ENCODE peak calls at places on chromosomes 12 and 14, in six cellular contexts. M is fibroblast of lung, K is endodermal cell, T is tibial nerve, V is OCI-LY7, H is sigmoid colon. N is an unnamed sample.

GRCh38 chr12:65015850-65016249 is 105.3 kb downstream of the WIF1 start:
- DNase-seq in H (no peak), K (no peak), T (no peak), M (no peak), V (no peak), N (no peak)

GRCh38 chr14:105119410-105120025 is 49.1 kb downstream of the JAG2 start:
- DNase-seq in H (no peak), V (no peak), T (no peak), M (no peak), K (peak; percentile 29), N (no peak)

GRCh38 chr12:15289192-15289591 is 33.1 kb upstream of the PTPRO start:
- DNase-seq in V (no peak), H (no peak), K (no peak), T (no peak), M (no peak), N (no peak)

GRCh38 chr12:57810450-57810849 is 8.1 kb downstream of the AVIL start:
- DNase-seq in K (no peak), V (no peak), H (no peak), T (no peak), M (peak; percentile 35), N (no peak)

GRCh38 chr12:104213952-104214351 is 1.6 kb upstream of the TXNRD1 start:
- DNase-seq in M (peak; percentile 91), T (no peak), H (no peak), K (no peak), V (no peak), N (peak; percentile 98)

GRCh38 chr12:9391751-9392240 is 183.6 kb upstream of the PZP start:
- DNase-seq in K (peak; percentile 44), T (no peak), M (no peak), H (no peak), V (no peak), N (no peak)

GRCh38 chr12:125633686-125634085 is 568.5 kb downstream of the AACS start:
- DNase-seq in H (no peak), T (no peak), K (peak; percentile 68), V (no peak), M (no peak), N (no peak)

GRCh38 chr12:122846622-122847515 is 11.6 kb downstream of the HIP1R start:
- DNase-seq in K (peak; percentile 51), V (no peak), H (no peak), T (no peak), M (no peak), N (no peak)

GRCh38 chr12:68428724-68429580 is 96.8 kb upstream of the MDM1 start:
- DNase-seq in V (no peak), H (no peak), M (no peak), K (no peak), T (no peak), N (no peak)

GRCh38 chr12:68113644-68114043 is 45.9 kb downstream of the IFNG start:
- DNase-seq in V (peak; percentile 22), K (peak; percentile 89), M (no peak), H (no peak), T (no peak), N (no peak)

GRCh38 chr12:120100630-120101029 is 15.9 kb downstream of the RAB35 start:
- DNase-seq in H (peak; percentile 92), M (peak; percentile 81), K (no peak), T (peak; percentile 37), V (no peak), N (no peak)

GRCh38 chr12:62698701-62699101 is 232.1 kb downstream of the MON2 start:
- DNase-seq in H (no peak), T (no peak), M (peak; percentile 54), K (no peak), V (no peak), N (no peak)

GRCh38 chr14:22973217-22974032 is 8.9 kb downstream of the AJUBA start:
- DNase-seq in K (peak; percentile 80), H (no peak), T (no peak), M (peak; percentile 78), V (peak; percentile 65), N (no peak)

GRCh38 chr12:108299516-108299915 is 39.6 kb downstream of the CMKLR1 start:
- DNase-seq in T (no peak), K (no peak), M (no peak), V (no peak), H (peak; percentile 50), N (no peak)

GRCh38 chr14:86654558-86655184 is 1124.7 kb downstream of the FLRT2 start:
- DNase-seq in T (peak; percentile 33), H (no peak), K (peak; percentile 91), M (peak; percentile 47), V (peak; percentile 49), N (no peak)

GRCh38 chr14:76742961-76743360 is 18.3 kb upstream of the VASH1 start:
- DNase-seq in K (peak; percentile 70), H (no peak), T (no peak), V (no peak), M (no peak), N (no peak)

GRCh38 chr12:131353376-131353775 is 357.5 kb upstream of the SFSWAP start:
- DNase-seq in T (no peak), M (no peak), K (no peak), V (no peak), H (no peak), N (no peak)
- H3K4me3 ChIP-seq in T (no peak overlapping the region), M (no peak overlapping the region), K (no peak overlapping the region), V (no peak overlapping the region), H (no peak overlapping the region), N (no peak overlapping the region)

GRCh38 chr12:31491395-31491794 is 99.5 kb downstream of the DENND5B start:
- DNase-seq in T (no peak), M (no peak), K (no peak), H (no peak), V (no peak), N (no peak)

GRCh38 chr12:31491819-31492598 is 98.9 kb downstream of the DENND5B start:
- DNase-seq in T (no peak), K (no peak), H (no peak), M (peak; percentile 81), V (no peak), N (peak; percentile 86)

GRCh38 chr12:31496257-31496656 is 94.7 kb downstream of the DENND5B start:
- DNase-seq in V (no peak), M (no peak), H (no peak), T (no peak), K (no peak), N (no peak)

GRCh38 chr12:31492599-31493196 is 98.2 kb downstream of the DENND5B start:
- DNase-seq in T (no peak), K (no peak), M (no peak), H (no peak), V (no peak), N (no peak)

GRCh38 chr12:31494455-31494854 is 96.5 kb downstream of the DENND5B start:
- DNase-seq in M (no peak), V (no peak), K (no peak), T (no peak), H (no peak), N (no peak)
- H3K36me3 ChIP-seq in M (no peaks in the 10 kb centered on the region), V (peaks cover 72% of the 10 kb centered on the region), K (peaks cover 22% of the 10 kb centered on the region), T (no peaks in the 10 kb centered on the region), H (no peaks in the 10 kb centered on the region), N (no peaks in the 10 kb centered on the region)

GRCh38 chr14:94622653-94623421 is 10.6 kb downstream of the SERPINA3 start:
- DNase-seq in H (peak; percentile 25), T (no peak), V (no peak), M (no peak), K (no peak), N (no peak)

GRCh38 chr14:94621358-94622134 is 9.4 kb downstream of the SERPINA3 start:
- DNase-seq in K (no peak), H (peak; percentile 50), M (no peak), V (no peak), T (no peak), N (no peak)

GRCh38 chr14:94624537-94625352 is 12.6 kb downstream of the SERPINA3 start:
- DNase-seq in H (peak; percentile 17), K (no peak), T (no peak), V (no peak), M (no peak), N (no peak)

GRCh38 chr14:94623856-94624499 is 11.8 kb downstream of the SERPINA3 start:
- DNase-seq in K (no peak), H (peak; percentile 54), T (no peak), V (no peak), M (no peak), N (no peak)

DNA sequence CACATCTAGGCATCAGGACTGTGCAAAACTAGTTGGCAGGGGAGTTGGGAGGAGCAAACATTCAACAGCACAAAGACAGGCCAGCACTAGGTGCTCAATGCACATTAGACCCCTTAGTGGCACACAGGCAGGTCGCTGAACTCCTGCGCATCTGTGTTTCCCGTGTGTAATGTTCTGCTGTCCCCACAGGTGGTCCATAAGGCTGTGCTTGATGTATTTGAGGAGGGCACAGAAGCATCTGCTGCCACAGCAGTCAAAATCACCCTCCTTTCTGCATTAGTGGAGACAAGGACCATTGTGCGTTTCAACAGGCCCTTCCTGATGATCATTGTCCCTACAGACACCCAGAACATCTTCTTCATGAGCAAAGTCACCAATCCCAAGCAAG is 11.2 kb downstream of the SERPINA3 start:
- DNase-seq in H (peak; percentile 5), T (no peak), K (no peak), V (no peak), M (no peak), N (no peak)
- TF ChIP-seq CTCF in H (no peak), T (no peak), K (no peak), V (no peak), M (no peak), N (no peak)

GRCh38 chr12:54355104-54355815 is 9.0 kb downstream of the GPR84 start:
- DNase-seq in H (no peak), T (no peak), V (no peak), M (no peak), K (peak; percentile 72), N (no peak)

GRCh38 chr12:54352022-54352531 is 12.2 kb downstream of the GPR84 start:
- DNase-seq in K (peak; percentile 93), V (no peak), M (peak; percentile 62), T (no peak), H (peak; percentile 92), N (no peak)

GRCh38 chr12:54356228-54356627 is 8.1 kb downstream of the GPR84 start:
- DNase-seq in M (no peak), V (no peak), T (no peak), H (no peak), K (no peak), N (no peak)

GRCh38 chr12:54350743-54351142 is 13.5 kb downstream of the GPR84 start:
- DNase-seq in M (no peak), T (no peak), K (no peak), V (no peak), H (no peak), N (no peak)

DNA sequence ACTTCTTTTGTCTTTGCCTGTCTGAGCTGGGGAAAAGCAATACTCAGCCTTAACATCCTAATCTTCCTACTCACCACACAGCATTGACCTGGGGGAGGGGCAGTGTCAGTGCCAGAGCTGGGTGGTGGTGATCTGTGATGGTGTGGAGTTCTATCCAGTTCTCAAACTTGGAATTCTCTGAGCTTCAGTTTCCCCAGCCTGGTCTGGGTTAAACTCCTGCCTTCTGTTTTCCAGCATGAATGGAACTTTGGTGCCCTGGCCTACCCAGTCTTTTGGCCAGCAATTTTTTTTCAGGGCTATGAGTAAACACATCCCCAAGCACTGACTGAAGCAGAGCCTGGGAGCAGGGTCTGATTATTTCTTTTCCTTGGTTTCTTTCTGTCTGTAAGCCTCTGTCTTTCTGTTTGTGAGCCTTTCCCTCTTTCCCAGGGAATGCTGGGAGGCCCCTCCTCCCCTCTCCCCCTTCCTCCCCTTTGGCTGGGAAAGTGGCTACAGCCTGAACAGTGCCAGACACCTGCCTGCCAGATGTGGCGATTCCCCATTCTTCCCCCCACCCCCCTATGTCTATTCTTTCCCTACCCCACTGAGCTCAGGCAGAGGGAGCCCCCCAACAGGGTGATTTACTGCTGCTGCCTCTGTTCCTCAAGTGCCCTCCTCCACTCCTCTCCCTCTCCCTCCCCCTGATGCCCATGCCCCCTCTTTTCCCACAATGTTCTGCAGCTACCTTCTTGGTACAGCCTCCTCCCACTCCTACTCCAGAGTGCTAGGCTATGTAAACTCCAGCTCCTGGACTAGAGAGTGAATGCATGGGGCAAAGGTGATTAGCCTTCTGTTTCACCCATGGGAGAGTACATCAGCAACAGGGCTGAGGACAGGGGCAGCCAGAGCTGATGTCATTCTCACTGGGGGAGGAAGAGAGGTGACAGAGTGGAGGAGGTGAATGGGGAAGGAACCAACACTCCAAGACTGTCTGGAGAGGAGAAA is 11.1 kb downstream of the GPR84 start:
- DNase-seq in T (no peak), M (peak; percentile 71), K (peak; percentile 78), V (no peak), H (peak; percentile 78), N (no peak)
- H3K4me3 ChIP-seq in T (no peak overlapping the region), M (no peak overlapping the region), K (peak overlapping the region; percentile 53), V (no peak overlapping the region), H (no peak overlapping the region), N (no peak overlapping the region)

N was measured in BJ.